ENCODE peak calls at places on chromosomes 2 and 18, in four cellular contexts. One of them, this sample, is unnamed.

GRCh38 chr2:96205888-96206287 is 2.7 kb downstream of the STARD7 start:
- ATAC-seq in Panc1: no peak
- ATAC-seq in gastrocnemius medialis: peak
- ATAC-seq in right lobe of liver: no peak
- ATAC-seq in this sample: no peak

GRCh38 chr2:231347081-231347480 is 48.4 kb upstream of the B3GNT7 start:
- ATAC-seq in Panc1: no peak
- ATAC-seq in right lobe of liver: no peak
- ATAC-seq in gastrocnemius medialis: no peak
- ATAC-seq in this sample: no peak

GRCh38 chr2:128530025-128530573 is 211.4 kb upstream of the HS6ST1 start:
- ATAC-seq in right lobe of liver: peak
- ATAC-seq in gastrocnemius medialis: no peak
- ATAC-seq in Panc1: no peak
- ATAC-seq in this sample: no peak

GRCh38 chr2:215409331-215410127 is 26.3 kb downstream of the FN1 start:
- ATAC-seq in right lobe of liver: peak
- ATAC-seq in gastrocnemius medialis: no peak
- ATAC-seq in Panc1: no peak
- ATAC-seq in this sample: no peak

GRCh38 chr2:1744446-1745170 is at the start of gene PXDN:
- ATAC-seq in right lobe of liver: peak
- ATAC-seq in Panc1: no peak
- ATAC-seq in gastrocnemius medialis: peak
- ATAC-seq in this sample: peak

GRCh38 chr2:84799772-84800171 is 81.1 kb downstream of the TRABD2A start:
- ATAC-seq in Panc1: no peak
- ATAC-seq in right lobe of liver: no peak
- ATAC-seq in gastrocnemius medialis: no peak
- ATAC-seq in this sample: no peak

GRCh38 chr2:143819190-143819735 is 690.0 kb downstream of the ARHGAP15 start:
- ATAC-seq in gastrocnemius medialis: no peak
- ATAC-seq in right lobe of liver: no peak
- ATAC-seq in Panc1: no peak
- ATAC-seq in this sample: no peak

GRCh38 chr2:152473151-152473857 is 138.3 kb downstream of the FMNL2 start:
- ATAC-seq in right lobe of liver: no peak
- ATAC-seq in Panc1: peak
- ATAC-seq in gastrocnemius medialis: no peak
- ATAC-seq in this sample: no peak

GRCh38 chr2:219398721-219399333 is 11.1 kb upstream of the DNPEP start:
- ATAC-seq in Panc1: peak
- ATAC-seq in gastrocnemius medialis: peak
- ATAC-seq in right lobe of liver: peak
- ATAC-seq in this sample: no peak

GRCh38 chr2:65063426-65063825 is 7.2 kb downstream of the CEP68 start:
- ATAC-seq in Panc1: no peak
- ATAC-seq in right lobe of liver: no peak
- ATAC-seq in gastrocnemius medialis: no peak
- ATAC-seq in this sample: no peak

GRCh38 chr2:88500691-88501090 is 48.2 kb upstream of the FOXI3 start:
- ATAC-seq in gastrocnemius medialis: no peak
- ATAC-seq in Panc1: no peak
- ATAC-seq in right lobe of liver: peak
- ATAC-seq in this sample: no peak

GRCh38 chr2:236831698-236832097 is 254.0 kb upstream of the COPS8 start:
- ATAC-seq in Panc1: no peak
- ATAC-seq in gastrocnemius medialis: no peak
- ATAC-seq in right lobe of liver: no peak
- ATAC-seq in this sample: no peak

GRCh38 chr2:218754781-218755180 is 27.2 kb upstream of the CYP27A1 start:
- ATAC-seq in gastrocnemius medialis: no peak
- ATAC-seq in right lobe of liver: no peak
- ATAC-seq in Panc1: no peak
- ATAC-seq in this sample: no peak

GRCh38 chr2:119744335-119744939 is 15.3 kb upstream of the PTPN4 start:
- ATAC-seq in gastrocnemius medialis: no peak
- ATAC-seq in right lobe of liver: peak
- ATAC-seq in Panc1: peak
- ATAC-seq in this sample: no peak

GRCh38 chr2:65660340-65660739 is 227.9 kb upstream of the SPRED2 start:
- ATAC-seq in Panc1: no peak
- ATAC-seq in right lobe of liver: no peak
- ATAC-seq in gastrocnemius medialis: no peak
- ATAC-seq in this sample: no peak

GRCh38 chr2:191109888-191110287 is 40.9 kb downstream of the STAT4 start:
- ATAC-seq in Panc1: no peak
- ATAC-seq in right lobe of liver: no peak
- ATAC-seq in gastrocnemius medialis: no peak
- ATAC-seq in this sample: no peak

GRCh38 chr2:117299451-117299850 is 515.0 kb upstream of the DDX18 start:
- ATAC-seq in right lobe of liver: no peak
- ATAC-seq in gastrocnemius medialis: no peak
- ATAC-seq in Panc1: no peak
- ATAC-seq in this sample: no peak

GRCh38 chr2:221569342-221570278 is 2.5 kb downstream of the EPHA4 start:
- ATAC-seq in Panc1: no peak
- ATAC-seq in gastrocnemius medialis: no peak
- ATAC-seq in right lobe of liver: no peak
- ATAC-seq in this sample: no peak

GRCh38 chr18:10455726-10456453 is 1.5 kb downstream of the APCDD1 start:
- ATAC-seq in right lobe of liver: no peak
- ATAC-seq in gastrocnemius medialis: no peak
- ATAC-seq in Panc1: no peak
- ATAC-seq in this sample: no peak

GRCh38 chr2:84889332-84889731 is 8.4 kb upstream of the TRABD2A start:
- ATAC-seq in right lobe of liver: no peak
- ATAC-seq in gastrocnemius medialis: no peak
- ATAC-seq in Panc1: no peak
- ATAC-seq in this sample: no peak

GRCh38 chr2:236636261-236636660 is 66.6 kb downstream of the ACKR3 start:
- ATAC-seq in Panc1: no peak
- ATAC-seq in right lobe of liver: no peak
- ATAC-seq in gastrocnemius medialis: no peak
- ATAC-seq in this sample: no peak

DNA sequence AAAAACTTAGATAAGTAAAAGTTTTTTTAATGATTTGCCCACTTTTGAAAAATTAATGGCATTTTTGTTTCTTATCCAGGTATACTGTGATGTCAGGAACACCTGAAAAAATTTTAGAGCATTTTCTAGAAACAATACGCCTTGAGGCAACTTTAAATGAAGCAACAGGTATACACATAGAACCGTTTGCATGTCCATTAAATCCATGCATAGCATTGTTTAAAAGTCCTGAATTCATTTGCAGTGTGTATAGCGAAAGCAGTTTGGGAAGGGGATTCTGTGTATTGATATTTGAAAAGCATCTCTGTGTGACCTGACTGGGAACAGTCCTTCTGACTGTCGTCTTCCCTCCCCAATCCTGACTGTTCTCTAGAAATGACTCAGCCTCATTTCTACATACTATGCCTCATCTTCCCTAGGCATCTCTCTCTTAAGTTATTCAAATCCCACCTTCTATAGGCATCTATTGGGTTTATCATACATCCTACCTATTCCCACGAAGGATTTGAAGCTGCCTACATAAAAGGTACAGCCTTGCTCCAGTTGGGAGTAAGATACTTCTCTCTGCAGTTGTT is 79.2 kb upstream of the MAP3K20 start:
- ATAC-seq in gastrocnemius medialis: no peak
- ATAC-seq in right lobe of liver: no peak
- ATAC-seq in Panc1: no peak
- ATAC-seq in this sample: no peak
- TF ChIP-seq CTCF in gastrocnemius medialis: no peak
- TF ChIP-seq CTCF in right lobe of liver: no peak
- TF ChIP-seq CTCF in Panc1: no peak
- TF ChIP-seq CTCF in this sample: no peak

DNA sequence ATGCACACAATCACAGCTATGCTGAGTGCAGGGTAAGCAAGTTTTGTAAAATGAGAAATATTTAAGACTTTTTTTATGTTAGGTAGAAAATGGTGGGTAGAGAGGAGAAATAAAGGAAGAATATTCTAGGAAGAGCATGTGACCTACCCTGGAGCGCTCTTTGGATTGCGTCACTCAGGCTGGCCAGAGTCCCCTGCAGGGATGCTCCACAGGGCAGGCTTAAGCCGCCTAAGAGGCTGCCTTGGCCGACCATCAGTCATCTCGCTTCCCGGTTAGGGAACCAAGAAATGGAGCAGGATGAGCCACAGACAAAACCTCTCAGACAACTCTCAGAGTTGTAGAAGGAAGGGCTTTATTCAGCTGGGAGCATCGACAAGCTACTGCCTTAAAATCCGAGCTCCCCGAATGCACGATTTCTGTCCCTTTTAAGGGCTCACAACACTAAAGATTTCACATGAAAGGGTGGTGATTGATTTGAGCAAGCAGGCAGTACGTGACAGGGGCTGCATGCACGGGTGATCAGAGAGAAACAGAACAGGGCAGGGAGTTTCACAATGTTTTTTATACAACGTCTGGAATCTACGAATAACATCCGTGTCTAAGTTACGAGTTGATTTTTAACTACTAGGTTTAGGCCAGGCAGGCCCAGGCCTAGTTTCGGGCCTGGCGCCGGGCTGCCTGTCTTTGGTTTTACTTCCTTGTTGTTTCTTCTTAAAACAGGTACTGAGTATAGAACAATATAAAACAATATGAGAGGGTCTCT is 1072.0 kb downstream of the CBLN2 start:
- ATAC-seq in Panc1: no peak
- ATAC-seq in gastrocnemius medialis: no peak
- ATAC-seq in right lobe of liver: no peak
- ATAC-seq in this sample: no peak
- H3K4me3 ChIP-seq in Panc1: no peak
- H3K4me3 ChIP-seq in gastrocnemius medialis: no peak
- H3K4me3 ChIP-seq in right lobe of liver: no peak
- H3K4me3 ChIP-seq in this sample: no peak

DNA sequence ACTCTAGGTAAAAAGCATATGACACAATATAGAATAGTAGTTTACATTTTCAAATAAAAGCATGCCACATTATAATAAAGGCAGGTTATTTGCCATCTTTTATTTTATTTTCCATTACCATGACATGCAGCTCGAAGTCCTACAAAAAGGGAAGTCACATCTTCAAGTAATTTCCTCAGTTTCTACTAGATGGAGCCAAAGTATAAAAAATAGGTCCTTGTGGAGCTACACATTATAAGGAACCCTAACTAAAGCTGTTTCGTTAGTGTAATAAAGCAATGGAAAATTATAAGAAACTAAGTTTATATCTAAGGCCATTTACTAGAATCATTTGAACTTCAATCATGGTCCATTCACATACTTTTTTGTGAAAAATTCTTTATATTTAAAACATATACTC is 674.5 kb downstream of the KCNJ3 start:
- ATAC-seq in Panc1: no peak
- ATAC-seq in right lobe of liver: no peak
- ATAC-seq in gastrocnemius medialis: no peak
- ATAC-seq in this sample: no peak
- TF ChIP-seq CTCF in Panc1: peak
- TF ChIP-seq CTCF in right lobe of liver: no peak
- TF ChIP-seq CTCF in gastrocnemius medialis: no peak
- TF ChIP-seq CTCF in this sample: no peak

DNA sequence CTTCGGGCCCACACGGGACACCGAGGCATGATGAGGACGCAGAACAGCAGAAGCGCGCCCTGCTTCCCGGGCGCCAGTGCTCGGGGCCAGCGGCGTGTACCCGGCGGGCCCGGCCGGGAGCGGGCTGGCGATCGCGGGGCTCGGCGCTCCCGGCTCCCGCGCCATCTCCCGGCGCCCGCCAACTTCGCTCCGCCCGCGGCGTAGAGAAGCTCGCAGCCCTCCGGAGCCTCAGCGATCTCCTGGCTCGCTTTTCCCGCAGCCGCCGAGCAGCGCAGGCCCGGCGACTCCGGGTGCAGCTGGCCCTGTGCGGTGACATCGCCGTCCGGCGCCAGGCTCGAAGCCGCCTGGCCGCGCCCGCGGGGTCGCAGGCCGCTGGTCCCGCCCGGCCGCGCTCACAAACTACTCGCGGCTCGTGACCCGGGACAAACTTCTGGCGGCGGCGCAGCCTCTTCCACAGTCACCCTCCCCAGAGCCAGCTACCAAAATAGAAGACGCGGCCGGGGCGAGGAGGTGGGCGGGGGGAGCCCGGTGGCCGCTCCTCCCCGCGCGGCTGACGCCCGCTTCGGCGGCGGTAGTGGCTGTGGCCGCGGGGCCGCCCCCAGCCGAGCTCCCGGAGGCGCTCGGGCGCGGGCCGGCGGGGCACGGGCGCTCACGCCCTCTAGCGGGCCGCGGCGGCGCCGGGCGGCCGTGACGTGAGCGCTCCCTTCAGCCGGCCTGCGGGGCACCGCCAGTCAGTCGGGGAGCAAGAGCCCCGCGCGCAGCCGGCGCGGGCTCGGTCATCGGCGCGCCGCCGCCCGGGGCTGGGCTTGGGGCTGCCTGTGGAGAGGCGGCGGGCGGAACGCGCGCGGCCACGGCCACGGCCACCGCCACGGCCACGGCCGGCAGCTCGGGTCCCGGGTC is at the start of gene PTPRM:
- ATAC-seq in Panc1: peak
- ATAC-seq in gastrocnemius medialis: peak
- ATAC-seq in right lobe of liver: peak
- ATAC-seq in this sample: peak
- H3K4me3 ChIP-seq in Panc1: peak
- H3K4me3 ChIP-seq in gastrocnemius medialis: peak
- H3K4me3 ChIP-seq in right lobe of liver: peak
- H3K4me3 ChIP-seq in this sample: peak

GRCh38 chr18:44840053-44840826 is 159.6 kb downstream of the SETBP1 start:
- ATAC-seq in gastrocnemius medialis: no peak
- ATAC-seq in right lobe of liver: no peak
- ATAC-seq in Panc1: no peak
- ATAC-seq in this sample: peak

GRCh38 chr18:44839239-44839666 is 158.6 kb downstream of the SETBP1 start:
- ATAC-seq in Panc1: no peak
- ATAC-seq in gastrocnemius medialis: peak
- ATAC-seq in right lobe of liver: peak
- ATAC-seq in this sample: peak

GRCh38 chr18:44837491-44838185 is 156.9 kb downstream of the SETBP1 start:
- ATAC-seq in Panc1: no peak
- ATAC-seq in gastrocnemius medialis: no peak
- ATAC-seq in right lobe of liver: no peak
- ATAC-seq in this sample: no peak

GRCh38 chr18:44834867-44835469 is 154.3 kb downstream of the SETBP1 start:
- ATAC-seq in gastrocnemius medialis: no peak
- ATAC-seq in Panc1: no peak
- ATAC-seq in right lobe of liver: no peak
- ATAC-seq in this sample: no peak

GRCh38 chr18:44835555-44836156 is 155.0 kb downstream of the SETBP1 start:
- ATAC-seq in Panc1: no peak
- ATAC-seq in gastrocnemius medialis: no peak
- ATAC-seq in right lobe of liver: peak
- ATAC-seq in this sample: no peak
- TF ChIP-seq CTCF in Panc1: no peak
- TF ChIP-seq CTCF in gastrocnemius medialis: no peak
- TF ChIP-seq CTCF in right lobe of liver: peak
- TF ChIP-seq CTCF in this sample: peak

DNA sequence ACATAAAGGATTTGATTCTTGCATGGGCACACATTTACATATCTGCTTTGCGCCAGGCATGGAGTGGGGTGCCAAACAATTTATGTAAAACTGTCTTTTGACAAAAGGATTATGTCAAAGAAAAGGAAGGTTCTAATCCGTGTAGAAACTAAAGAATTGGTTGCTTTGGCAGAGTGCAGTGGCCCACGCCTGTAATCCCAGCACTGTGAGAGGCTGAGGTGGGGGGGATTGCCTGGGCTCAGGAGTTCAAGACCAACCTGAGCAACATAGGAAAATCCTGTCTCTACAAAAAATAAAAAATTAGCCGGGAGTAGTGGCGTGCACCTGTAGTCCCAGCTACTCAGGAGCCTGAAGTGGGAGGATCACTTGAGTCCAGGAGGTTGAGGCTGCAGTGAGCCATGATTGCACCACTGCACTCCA is 1.1 kb upstream of the MTERF4 start:
- ATAC-seq in Panc1: no peak
- ATAC-seq in right lobe of liver: no peak
- ATAC-seq in gastrocnemius medialis: no peak
- ATAC-seq in this sample: no peak
- H3K4me3 ChIP-seq in Panc1: peak
- H3K4me3 ChIP-seq in right lobe of liver: peak
- H3K4me3 ChIP-seq in gastrocnemius medialis: peak
- H3K4me3 ChIP-seq in this sample: no peak

This sample was measured in gastroesophageal sphincter.